ENCODE peak calls at places on chromosome 15, in eight cellular contexts. One of them, this sample, is unnamed. For H3K4me1, the result is how much of the 10 kb centered on the place peaks cover.

GRCh38 chr15:98888839-98889479 is 118.6 kb downstream of the PGPEP1L start:
- DNase-seq in cardiac muscle cell: peak
- DNase-seq in prostate gland: no peak
- DNase-seq in ovary: no peak
- DNase-seq in PC-9: peak
- DNase-seq in psoas muscle: no peak
- DNase-seq in OCI-LY7: no peak
- DNase-seq in right lobe of liver: no peak
- DNase-seq in this sample: no peak

GRCh38 chr15:101049856-101050646 is 130.9 kb downstream of the LRRK1 start:
- DNase-seq in cardiac muscle cell: no peak
- DNase-seq in prostate gland: no peak
- DNase-seq in ovary: peak
- DNase-seq in PC-9: no peak
- DNase-seq in psoas muscle: no peak
- DNase-seq in OCI-LY7: no peak
- DNase-seq in right lobe of liver: peak
- DNase-seq in this sample: peak

GRCh38 chr15:64050281-64051092 is 4.2 kb upstream of the DAPK2 start:
- DNase-seq in cardiac muscle cell: no peak
- DNase-seq in prostate gland: no peak
- DNase-seq in ovary: no peak
- DNase-seq in PC-9: no peak
- DNase-seq in psoas muscle: no peak
- DNase-seq in OCI-LY7: no peak
- DNase-seq in right lobe of liver: peak
- DNase-seq in this sample: no peak

GRCh38 chr15:33533197-33533596 is 222.4 kb downstream of the RYR3 start:
- DNase-seq in cardiac muscle cell: no peak
- DNase-seq in prostate gland: no peak
- DNase-seq in ovary: no peak
- DNase-seq in PC-9: no peak
- DNase-seq in psoas muscle: no peak
- DNase-seq in OCI-LY7: no peak
- DNase-seq in right lobe of liver: no peak
- DNase-seq in this sample: peak

GRCh38 chr15:52778457-52778856 is 11.7 kb downstream of the ONECUT1 start:
- DNase-seq in cardiac muscle cell: no peak
- DNase-seq in prostate gland: no peak
- DNase-seq in ovary: no peak
- DNase-seq in PC-9: no peak
- DNase-seq in psoas muscle: no peak
- DNase-seq in OCI-LY7: no peak
- DNase-seq in right lobe of liver: no peak
- DNase-seq in this sample: no peak

GRCh38 chr15:25244731-25245585 is 193.9 kb downstream of the UBE3A start:
- DNase-seq in cardiac muscle cell: no peak
- DNase-seq in prostate gland: no peak
- DNase-seq in ovary: peak
- DNase-seq in PC-9: no peak
- DNase-seq in psoas muscle: peak
- DNase-seq in OCI-LY7: no peak
- DNase-seq in right lobe of liver: peak
- DNase-seq in this sample: peak

GRCh38 chr15:88002721-88003120 is 253.8 kb downstream of the NTRK3 start:
- DNase-seq in cardiac muscle cell: no peak
- DNase-seq in prostate gland: no peak
- DNase-seq in ovary: no peak
- DNase-seq in PC-9: no peak
- DNase-seq in psoas muscle: no peak
- DNase-seq in OCI-LY7: no peak
- DNase-seq in right lobe of liver: no peak
- DNase-seq in this sample: no peak

GRCh38 chr15:93060336-93061248 is 28.4 kb downstream of the RGMA start:
- DNase-seq in cardiac muscle cell: no peak
- DNase-seq in prostate gland: no peak
- DNase-seq in ovary: peak
- DNase-seq in PC-9: no peak
- DNase-seq in psoas muscle: no peak
- DNase-seq in OCI-LY7: no peak
- DNase-seq in right lobe of liver: no peak
- DNase-seq in this sample: peak

GRCh38 chr15:50463423-50464358 is 39.5 kb downstream of the USP8 start:
- DNase-seq in cardiac muscle cell: peak
- DNase-seq in prostate gland: no peak
- DNase-seq in ovary: no peak
- DNase-seq in PC-9: no peak
- DNase-seq in psoas muscle: no peak
- DNase-seq in OCI-LY7: no peak
- DNase-seq in right lobe of liver: no peak
- DNase-seq in this sample: no peak

GRCh38 chr15:42444415-42445063 is 46.4 kb downstream of the ZNF106 start:
- DNase-seq in cardiac muscle cell: peak
- DNase-seq in prostate gland: peak
- DNase-seq in ovary: no peak
- DNase-seq in PC-9: no peak
- DNase-seq in psoas muscle: no peak
- DNase-seq in OCI-LY7: no peak
- DNase-seq in right lobe of liver: no peak
- DNase-seq in this sample: no peak

GRCh38 chr15:69537888-69538287 is 85.3 kb downstream of the RPLP1 start:
- DNase-seq in cardiac muscle cell: no peak
- DNase-seq in prostate gland: no peak
- DNase-seq in ovary: no peak
- DNase-seq in PC-9: no peak
- DNase-seq in psoas muscle: no peak
- DNase-seq in OCI-LY7: no peak
- DNase-seq in right lobe of liver: no peak
- DNase-seq in this sample: no peak

GRCh38 chr15:63905558-63906265 is 72.0 kb upstream of the HERC1 start:
- DNase-seq in cardiac muscle cell: no peak
- DNase-seq in prostate gland: no peak
- DNase-seq in ovary: peak
- DNase-seq in PC-9: no peak
- DNase-seq in psoas muscle: no peak
- DNase-seq in OCI-LY7: no peak
- DNase-seq in right lobe of liver: no peak
- DNase-seq in this sample: no peak

GRCh38 chr15:45457215-45457614 is 65.3 kb downstream of the SLC30A4 start:
- DNase-seq in cardiac muscle cell: no peak
- DNase-seq in prostate gland: no peak
- DNase-seq in ovary: no peak
- DNase-seq in PC-9: no peak
- DNase-seq in psoas muscle: no peak
- DNase-seq in OCI-LY7: no peak
- DNase-seq in right lobe of liver: no peak
- DNase-seq in this sample: peak

DNA sequence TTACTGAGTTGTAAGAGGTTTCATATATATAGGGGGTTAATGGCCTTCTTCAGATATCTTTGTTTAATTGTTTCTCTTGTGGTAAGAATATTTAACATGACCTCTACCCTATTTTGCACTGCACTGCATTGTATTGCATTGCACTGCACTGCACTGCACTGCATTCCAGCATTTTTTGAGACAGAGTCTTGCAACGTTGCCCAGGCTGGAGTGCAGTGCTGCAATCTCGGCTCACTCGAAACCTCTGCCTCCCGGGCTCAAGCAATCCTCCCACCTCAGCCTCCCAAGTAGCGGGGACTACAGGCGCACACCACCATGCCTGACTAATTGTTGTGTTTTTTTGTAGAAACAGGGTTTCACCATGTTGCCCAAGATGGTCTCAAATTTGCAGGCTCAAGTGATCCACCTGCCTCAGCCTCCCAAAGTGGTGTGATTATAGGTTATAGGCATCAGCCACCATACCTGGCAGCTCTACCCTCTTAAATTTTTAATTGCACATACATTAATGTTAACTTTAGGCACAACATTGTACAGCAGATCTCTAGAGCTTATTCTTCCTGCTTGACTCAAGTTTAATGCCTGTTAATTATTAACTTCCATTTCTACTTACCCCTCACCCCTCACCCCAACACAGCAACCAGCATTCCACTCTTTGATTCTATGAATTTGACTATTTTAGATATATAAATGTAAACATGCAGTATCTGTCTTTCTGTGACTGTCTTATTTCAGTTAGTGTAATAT is 38.4 kb downstream of the NEDD4 start:
- DNase-seq in cardiac muscle cell: no peak
- DNase-seq in prostate gland: no peak
- DNase-seq in ovary: no peak
- DNase-seq in PC-9: no peak
- DNase-seq in psoas muscle: no peak
- DNase-seq in OCI-LY7: no peak
- DNase-seq in right lobe of liver: no peak
- DNase-seq in this sample: no peak
- H3K4me1 ChIP-seq in cardiac muscle cell: under half
- H3K4me1 ChIP-seq in prostate gland: under half
- H3K4me1 ChIP-seq in ovary: under half
- H3K4me1 ChIP-seq in PC-9: under half
- H3K4me1 ChIP-seq in psoas muscle: under half
- H3K4me1 ChIP-seq in OCI-LY7: under half
- H3K4me1 ChIP-seq in right lobe of liver: under half
- H3K4me1 ChIP-seq in this sample: under half

DNA sequence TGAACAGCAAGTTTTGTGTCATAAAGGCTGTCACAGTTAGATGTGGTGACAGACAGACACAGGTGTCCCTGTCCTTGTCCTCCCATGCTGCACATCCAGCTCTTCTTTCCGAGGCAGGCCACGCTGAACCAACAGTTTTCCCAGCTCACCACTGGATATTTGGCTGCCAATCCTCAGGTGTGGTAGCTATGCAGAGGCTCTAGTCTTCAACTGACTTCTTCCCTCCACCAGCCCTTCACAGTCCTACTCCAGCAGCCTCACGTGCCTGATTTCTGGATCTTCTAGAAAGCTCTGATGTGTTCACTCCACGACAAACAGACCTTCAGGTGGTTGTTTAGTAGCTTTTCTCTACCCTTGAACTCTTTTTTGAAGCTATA is 145.5 kb downstream of the UACA start:
- DNase-seq in cardiac muscle cell: no peak
- DNase-seq in prostate gland: no peak
- DNase-seq in ovary: no peak
- DNase-seq in PC-9: no peak
- DNase-seq in psoas muscle: no peak
- DNase-seq in OCI-LY7: no peak
- DNase-seq in right lobe of liver: no peak
- DNase-seq in this sample: no peak
- H3K4me1 ChIP-seq in cardiac muscle cell: under half
- H3K4me1 ChIP-seq in prostate gland: under half
- H3K4me1 ChIP-seq in ovary: under half
- H3K4me1 ChIP-seq in PC-9: under half
- H3K4me1 ChIP-seq in psoas muscle: under half
- H3K4me1 ChIP-seq in OCI-LY7: under half
- H3K4me1 ChIP-seq in right lobe of liver: under half
- H3K4me1 ChIP-seq in this sample: under half

GRCh38 chr15:81302605-81303204 is 21.2 kb downstream of the STARD5 start:
- DNase-seq in cardiac muscle cell: no peak
- DNase-seq in prostate gland: no peak
- DNase-seq in ovary: no peak
- DNase-seq in PC-9: no peak
- DNase-seq in psoas muscle: no peak
- DNase-seq in OCI-LY7: peak
- DNase-seq in right lobe of liver: peak
- DNase-seq in this sample: no peak

GRCh38 chr15:81304226-81304625 is 19.7 kb downstream of the STARD5 start:
- DNase-seq in cardiac muscle cell: peak
- DNase-seq in prostate gland: no peak
- DNase-seq in ovary: no peak
- DNase-seq in PC-9: no peak
- DNase-seq in psoas muscle: no peak
- DNase-seq in OCI-LY7: no peak
- DNase-seq in right lobe of liver: peak
- DNase-seq in this sample: no peak

GRCh38 chr15:81301385-81301784 is 22.6 kb downstream of the STARD5 start:
- DNase-seq in cardiac muscle cell: no peak
- DNase-seq in prostate gland: no peak
- DNase-seq in ovary: no peak
- DNase-seq in PC-9: no peak
- DNase-seq in psoas muscle: no peak
- DNase-seq in OCI-LY7: no peak
- DNase-seq in right lobe of liver: no peak
- DNase-seq in this sample: no peak

GRCh38 chr15:81301815-81302399 is 22.0 kb downstream of the STARD5 start:
- DNase-seq in cardiac muscle cell: no peak
- DNase-seq in prostate gland: no peak
- DNase-seq in ovary: no peak
- DNase-seq in PC-9: no peak
- DNase-seq in psoas muscle: no peak
- DNase-seq in OCI-LY7: peak
- DNase-seq in right lobe of liver: peak
- DNase-seq in this sample: no peak

DNA sequence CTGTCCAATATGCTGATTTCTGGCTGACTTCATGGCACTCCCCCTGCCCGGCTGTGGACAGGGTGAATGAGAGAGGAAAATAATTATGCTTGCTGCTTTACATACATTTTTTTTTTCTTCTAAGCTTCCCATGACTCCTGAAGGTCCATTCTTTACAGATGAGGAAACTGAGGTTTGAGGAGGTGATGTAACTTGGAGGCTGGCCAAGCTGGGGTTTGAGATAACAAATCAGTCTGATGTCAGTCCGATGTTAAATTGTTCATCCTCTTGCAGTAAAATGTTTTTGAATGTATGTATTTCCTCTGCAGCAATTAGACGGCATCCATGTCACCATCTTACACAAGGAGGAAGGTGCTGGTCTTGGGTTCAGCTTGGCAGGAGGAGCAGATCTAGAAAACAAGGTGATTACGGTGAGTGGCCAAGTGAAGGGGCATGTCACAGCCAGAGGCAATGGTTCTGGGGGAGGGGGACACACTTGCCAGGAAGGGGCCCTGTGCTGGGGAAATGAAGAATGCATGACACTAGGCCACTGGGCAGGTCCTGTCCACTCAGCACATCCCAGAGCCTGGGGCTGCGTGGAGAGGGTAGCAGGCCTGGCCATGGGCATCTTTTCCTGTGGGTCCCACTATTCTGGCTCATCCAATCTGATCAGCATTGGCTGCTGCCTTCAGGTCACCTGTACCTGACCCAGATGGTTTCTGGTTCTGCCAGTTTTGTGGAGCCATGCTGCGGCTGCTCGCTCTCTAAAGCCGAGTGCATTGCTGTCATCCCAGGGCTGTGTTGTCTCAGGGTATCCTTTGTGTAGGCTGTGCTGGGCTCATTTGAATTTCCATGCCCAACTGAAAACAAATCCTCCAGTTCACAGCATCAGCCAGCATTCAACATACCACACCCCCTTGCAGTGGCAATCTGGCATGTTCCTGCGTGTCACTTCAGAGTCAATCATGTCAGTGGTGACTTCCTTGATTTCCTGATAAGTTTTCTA is 20.4 kb downstream of the STARD5 start:
- DNase-seq in cardiac muscle cell: peak
- DNase-seq in prostate gland: peak
- DNase-seq in ovary: no peak
- DNase-seq in PC-9: no peak
- DNase-seq in psoas muscle: no peak
- DNase-seq in OCI-LY7: no peak
- DNase-seq in right lobe of liver: peak
- DNase-seq in this sample: no peak
- H3K4me1 ChIP-seq in cardiac muscle cell: under half
- H3K4me1 ChIP-seq in prostate gland: under half
- H3K4me1 ChIP-seq in ovary: under half
- H3K4me1 ChIP-seq in PC-9: under half
- H3K4me1 ChIP-seq in psoas muscle: under half
- H3K4me1 ChIP-seq in OCI-LY7: half or more
- H3K4me1 ChIP-seq in right lobe of liver: under half
- H3K4me1 ChIP-seq in this sample: under half

GRCh38 chr15:48557335-48557734 is 88.2 kb downstream of the FBN1 start:
- DNase-seq in cardiac muscle cell: no peak
- DNase-seq in prostate gland: no peak
- DNase-seq in ovary: no peak
- DNase-seq in PC-9: no peak
- DNase-seq in psoas muscle: no peak
- DNase-seq in OCI-LY7: no peak
- DNase-seq in right lobe of liver: no peak
- DNase-seq in this sample: no peak
- H3K4me1 ChIP-seq in cardiac muscle cell: under half
- H3K4me1 ChIP-seq in prostate gland: under half
- H3K4me1 ChIP-seq in ovary: under half
- H3K4me1 ChIP-seq in PC-9: under half
- H3K4me1 ChIP-seq in psoas muscle: under half
- H3K4me1 ChIP-seq in OCI-LY7: under half
- H3K4me1 ChIP-seq in right lobe of liver: under half
- H3K4me1 ChIP-seq in this sample: under half